ENCODE peak calls at places on chromosomes 16 and 17, in ten cellular contexts. I is GM19239; Q is stimulated activated naive B cell treated with anti-CD40 and anti-IgM and Interleukin-4, amounts not matched to agents 10 μg/mL and 1 μg/mL and 100 μg/mL, for 72 hours; S is NCI-H1694 treated with DMSO at 0.1 percent for 48 hours; O is H7; E is stimulated activated CD4-positive, alpha-beta T cell treated with anti-CD3 and anti-CD28 coated beads, TNF-alpha, amount 100 ng/mL, for 24 hours; T is left lung; L is AG08396; V is GM23248; B is stimulated activated naive CD4-positive, alpha-beta T cell. Y is an unnamed sample.

GRCh38 chr17:48612854-48613691 is 2.0 kb downstream of the HOXB8 start:
- DNase-seq in Q (peak; percentile 25), E (no peak), T (no peak), O (peak; percentile 87), V (peak; percentile 76), I (peak; percentile 74), S (peak; percentile 64), B (peak; percentile 53), L (peak; percentile 80), Y (peak; percentile 60)

GRCh38 chr16:14011006-14011405 is 60.1 kb upstream of the MRTFB start:
- DNase-seq in E (no peak), I (no peak), L (no peak), V (no peak), T (no peak), S (no peak), Q (no peak), B (no peak), O (no peak), Y (peak; percentile 9)

GRCh38 chr16:2712546-2712945 is 7.5 kb downstream of the PRSS27 start:
- DNase-seq in V (no peak), O (no peak), I (no peak), Q (no peak), L (no peak), S (no peak), E (no peak), T (no peak), B (no peak), Y (no peak)

GRCh38 chr16:26317885-26318284 is 626.1 kb downstream of the HS3ST4 start:
- DNase-seq in T (no peak), E (no peak), S (no peak), I (no peak), B (no peak), O (no peak), Q (no peak), V (no peak), L (no peak), Y (no peak)

GRCh38 chr16:55041540-55042234 is 111.0 kb downstream of the IRX5 start:
- DNase-seq in B (no peak), T (no peak), V (no peak), E (no peak), O (no peak), L (no peak), I (no peak), S (no peak), Q (no peak), Y (no peak)

GRCh38 chr17:10733666-10734065 is 3.8 kb upstream of the TMEM220 start:
- DNase-seq in V (no peak), I (no peak), L (no peak), Q (no peak), E (no peak), T (no peak), S (no peak), O (no peak), B (no peak), Y (no peak)

GRCh38 chr17:77125432-77125901 is 15.3 kb upstream of the SEC14L1 start:
- DNase-seq in L (peak; percentile 74), O (no peak), Q (no peak), T (no peak), I (no peak), B (no peak), E (no peak), V (peak; percentile 87), S (no peak), Y (peak; percentile 38)

GRCh38 chr17:48215583-48216139 is 108.1 kb downstream of the SNX11 start:
- DNase-seq in E (no peak), V (peak; percentile 66), Q (no peak), T (no peak), B (no peak), O (peak; percentile 62), L (peak; percentile 38), I (peak; percentile 9), S (peak; percentile 38), Y (peak; percentile 22)

GRCh38 chr17:40322417-40323315 is 13.7 kb downstream of the RARA start:
- DNase-seq in S (no peak), I (peak; percentile 75), E (peak; percentile 64), O (peak; percentile 75), L (peak; percentile 89), Q (peak; percentile 91), T (peak; percentile 89), B (peak; percentile 99), V (peak; percentile 89), Y (peak; percentile 74)

GRCh38 chr17:69997332-69997731 is 77.7 kb upstream of the KCNJ16 start:
- DNase-seq in T (no peak), I (no peak), S (no peak), Q (no peak), O (no peak), E (no peak), B (no peak), L (no peak), V (peak; percentile 50), Y (peak; percentile 47)

GRCh38 chr16:56116577-56116964 is 74.7 kb upstream of the GNAO1 start:
- DNase-seq in T (no peak), B (no peak), L (no peak), Q (no peak), V (no peak), O (no peak), E (no peak), I (no peak), S (no peak), Y (no peak)

GRCh38 chr17:65697661-65698060 is 136.2 kb upstream of the AXIN2 start:
- DNase-seq in Q (no peak), B (no peak), I (no peak), V (no peak), L (no peak), S (no peak), O (no peak), E (no peak), T (no peak), Y (peak; percentile 9)

GRCh38 chr17:83036193-83036592 is 43.2 kb upstream of the METRNL start:
- DNase-seq in S (no peak), T (peak; percentile 9), B (no peak), L (no peak), E (no peak), I (no peak), Q (no peak), V (no peak), O (peak; percentile 22), Y (no peak)

GRCh38 chr16:11672206-11673090 is 4.2 kb downstream of the SNN start:
- DNase-seq in O (peak; percentile 52), S (no peak), V (no peak), E (no peak), B (peak; percentile 56), Q (peak; percentile 52), T (no peak), I (no peak), L (no peak), Y (no peak)

GRCh38 chr16:31093132-31093703 is 1.4 kb downstream of the VKORC1 start:
- DNase-seq in E (no peak), V (peak; percentile 71), T (no peak), Q (no peak), L (no peak), B (no peak), O (peak; percentile 92), I (no peak), S (no peak), Y (peak; percentile 41)

GRCh38 chr17:28760987-28761562 is 17.3 kb downstream of the TRAF4 start:
- DNase-seq in L (peak; percentile 64), Q (no peak), T (peak; percentile 87), B (no peak), S (no peak), O (peak; percentile 79), E (no peak), I (no peak), V (peak; percentile 78), Y (peak; percentile 38)

GRCh38 chr17:74738051-74738996 is 1.3 kb downstream of the RAB37 start:
- DNase-seq in E (no peak), L (no peak), T (no peak), B (peak; percentile 66), O (peak; percentile 50), Q (peak; percentile 49), V (no peak), S (peak; percentile 7), I (peak; percentile 58), Y (peak; percentile 32)

GRCh38 chr16:28107232-28107631 is 43.7 kb upstream of the GSG1L start:
- DNase-seq in L (no peak), E (no peak), Q (no peak), O (no peak), V (no peak), I (no peak), S (no peak), B (no peak), T (peak; percentile 6), Y (no peak)

GRCh38 chr17:33964344-33964979 is 290.6 kb upstream of the CCL2 start:
- DNase-seq in T (no peak), O (peak; percentile 48), I (peak; percentile 66), Q (peak; percentile 54), B (peak; percentile 6), S (no peak), L (no peak), V (no peak), E (no peak), Y (no peak)

GRCh38 chr16:14334366-14335105 is 263.4 kb downstream of the MRTFB start:
- DNase-seq in V (peak; percentile 52), O (no peak), L (no peak), B (no peak), S (no peak), Q (no peak), T (no peak), I (no peak), E (no peak), Y (no peak)

GRCh38 chr16:1158456-1159324 is 5.8 kb downstream of the CACNA1H start:
- DNase-seq in I (no peak), L (no peak), S (no peak), B (no peak), O (peak; percentile 72), Q (no peak), V (peak; percentile 41), T (no peak), E (no peak), Y (peak; percentile 18)

GRCh38 chr17:76697702-76698465 is 12.9 kb downstream of the MXRA7 start:
- DNase-seq in L (no peak), T (no peak), E (no peak), O (peak; percentile 87), Q (no peak), I (no peak), S (peak; percentile 4), V (peak; percentile 63), B (no peak), Y (peak; percentile 82)

GRCh38 chr17:72102366-72102765 is 18.5 kb upstream of the SOX9 start:
- DNase-seq in E (no peak), B (no peak), V (no peak), L (no peak), I (no peak), Q (no peak), O (no peak), S (no peak), T (no peak), Y (no peak)

GRCh38 chr17:66834919-66835454 is at the start of gene CACNG5:
- DNase-seq in V (no peak), I (no peak), Q (no peak), B (no peak), E (no peak), S (no peak), T (no peak), O (peak; percentile 99), L (peak; percentile 32), Y (no peak)

GRCh38 chr16:86277236-86277635 is 233.1 kb upstream of the FOXF1 start:
- DNase-seq in L (no peak), I (no peak), S (no peak), V (no peak), O (peak; percentile 55), T (no peak), B (no peak), Q (no peak), E (no peak), Y (no peak)

GRCh38 chr16:81482329-81483063 is 37.9 kb downstream of the CMIP start:
- DNase-seq in V (no peak), Q (no peak), I (no peak), T (no peak), L (no peak), E (no peak), B (no peak), O (no peak), S (no peak), Y (no peak)

GRCh38 chr17:28290703-28291102 is 28.3 kb upstream of the TMEM97 start:
- DNase-seq in V (no peak), S (no peak), I (no peak), E (no peak), L (no peak), Q (no peak), T (no peak), B (no peak), O (no peak), Y (no peak)

Y was measured in fibroblast of lung.